ENCODE peak calls at places on chromosomes 13 and 19, in eight cellular contexts. D is breast epithelium, S is lower leg skin, T is IMR-90, W is tibial nerve, V is adrenal gland, P is heart left ventricle, A is right lobe of liver. X is an unnamed sample.

GRCh38 chr19:46840157-46840942 is 10.3 kb downstream of the AP2S1 start:
- DNase-seq in S (no peak), A (no peak), V (peak), W (no peak), T (peak), D (no peak), P (peak), X (peak)

GRCh38 chr13:113034451-113035208 is 65.6 kb downstream of the MCF2L start:
- DNase-seq in S (no peak), V (peak), W (no peak), T (peak), D (no peak), A (no peak), P (peak), X (peak)

GRCh38 chr19:3732108-3732507 is 23.9 kb downstream of the TJP3 start:
- DNase-seq in S (no peak), P (no peak), T (no peak), V (no peak), A (no peak), W (no peak), D (no peak), X (no peak)

GRCh38 chr19:46131485-46132143 is 7.1 kb upstream of the IGFL3 start:
- DNase-seq in T (no peak), D (no peak), W (no peak), V (no peak), S (no peak), P (no peak), A (no peak), X (no peak)

GRCh38 chr19:28633223-28634030 is 579.5 kb downstream of the UQCRFS1 start:
- DNase-seq in D (no peak), W (no peak), P (no peak), S (no peak), T (peak), A (peak), V (peak), X (peak)

GRCh38 chr13:95497307-95497943 is 55.1 kb upstream of the CLDN10 start:
- DNase-seq in T (no peak), W (no peak), A (no peak), D (peak), S (no peak), V (no peak), P (peak), X (peak)

GRCh38 chr19:47697863-47698609 is 15.2 kb upstream of the EHD2 start:
- DNase-seq in T (peak), A (peak), S (peak), V (peak), P (peak), D (peak), W (peak), X (peak)

GRCh38 chr13:101512650-101513049 is 60.2 kb downstream of the ITGBL1 start:
- DNase-seq in A (no peak), S (no peak), D (peak), W (no peak), T (no peak), V (no peak), P (no peak), X (no peak)

GRCh38 chr19:47188507-47189033 is 42.4 kb downstream of the BBC3 start:
- DNase-seq in S (no peak), W (no peak), T (no peak), A (no peak), P (no peak), D (no peak), V (no peak), X (no peak)

GRCh38 chr19:19782783-19783182 is 38.8 kb downstream of the ZNF506 start:
- DNase-seq in V (no peak), D (no peak), W (no peak), A (no peak), S (no peak), P (no peak), T (no peak), X (no peak)

GRCh38 chr13:19183676-19184075 is 2.1 kb upstream of the TUBA3C start:
- DNase-seq in D (no peak), A (no peak), W (no peak), S (peak), V (no peak), P (no peak), T (no peak), X (no peak)

GRCh38 chr13:97853550-97853949 is 99.9 kb upstream of the IPO5 start:
- DNase-seq in D (no peak), S (no peak), V (no peak), A (no peak), T (peak), W (no peak), P (no peak), X (no peak)

GRCh38 chr13:80923907-80924306 is 583.0 kb upstream of the SPRY2 start:
- DNase-seq in D (no peak), S (no peak), V (no peak), W (no peak), P (no peak), T (no peak), A (no peak), X (no peak)

GRCh38 chr13:98802999-98803666 is 50.7 kb upstream of the SLC15A1 start:
- DNase-seq in D (no peak), T (no peak), P (no peak), S (no peak), A (no peak), W (no peak), V (no peak), X (no peak)

GRCh38 chr13:110014719-110015118 is 228.3 kb upstream of the IRS2 start:
- DNase-seq in A (no peak), T (no peak), V (no peak), P (no peak), D (no peak), S (no peak), W (no peak), X (peak)

GRCh38 chr19:39435499-39436349 is at the start of gene RPS16:
- DNase-seq in A (peak), P (peak), W (peak), V (peak), D (peak), S (peak), T (peak), X (peak)

GRCh38 chr19:39433480-39434079 is 2.2 kb downstream of the RPS16 start:
- DNase-seq in S (no peak), V (no peak), P (no peak), D (no peak), W (no peak), A (no peak), T (no peak), X (no peak)

GRCh38 chr19:39436350-39436716 is 584 bp upstream of the RPS16 start:
- DNase-seq in S (no peak), P (no peak), A (no peak), W (no peak), V (no peak), D (no peak), T (no peak), X (no peak)

GRCh38 chr19:39432677-39433025 is 3.1 kb downstream of the RPS16 start:
- DNase-seq in T (no peak), V (no peak), P (no peak), D (no peak), S (no peak), W (no peak), A (no peak), X (no peak)

GRCh38 chr19:39434123-39435076 is 1.3 kb downstream of the RPS16 start:
- DNase-seq in S (no peak), P (no peak), A (no peak), D (no peak), V (no peak), W (no peak), T (no peak), X (no peak)
- TF ChIP-seq POLR2A in S (no peak), P (no peak), A (no peak), D (no peak), V (no peak), W (no peak), T (no peak), X (no peak)

GRCh38 chr19:55094456-55095259 is 19.0 kb downstream of the EPS8L1 start:
- DNase-seq in T (no peak), A (no peak), V (no peak), S (no peak), D (no peak), W (no peak), P (no peak), X (no peak)
- TF ChIP-seq CTCF in T (no peak), A (no peak), V (no peak), S (no peak), D (no peak), W (no peak), P (no peak), X (no peak)

GRCh38 chr19:54436031-54436523 is 12.9 kb upstream of the LENG8 start:
- DNase-seq in W (no peak), P (no peak), D (no peak), S (peak), V (no peak), T (no peak), A (no peak), X (no peak)
- TF ChIP-seq POLR2A in W (no peak), P (no peak), D (no peak), S (no peak), V (no peak), T (no peak), A (no peak), X (no peak)

GRCh38 chr19:52566588-52566987 is 3.5 kb upstream of the ZNF701 start:
- DNase-seq in P (no peak), W (no peak), S (no peak), D (no peak), T (peak), V (no peak), A (no peak), X (no peak)

GRCh38 chr19:52566121-52566520 is 4.0 kb upstream of the ZNF701 start:
- DNase-seq in S (no peak), W (no peak), D (no peak), A (no peak), P (no peak), V (no peak), T (no peak), X (no peak)

GRCh38 chr19:52567921-52568320 is 2.2 kb upstream of the ZNF701 start:
- DNase-seq in S (no peak), W (no peak), D (no peak), A (no peak), P (no peak), T (no peak), V (no peak), X (no peak)

DNA sequence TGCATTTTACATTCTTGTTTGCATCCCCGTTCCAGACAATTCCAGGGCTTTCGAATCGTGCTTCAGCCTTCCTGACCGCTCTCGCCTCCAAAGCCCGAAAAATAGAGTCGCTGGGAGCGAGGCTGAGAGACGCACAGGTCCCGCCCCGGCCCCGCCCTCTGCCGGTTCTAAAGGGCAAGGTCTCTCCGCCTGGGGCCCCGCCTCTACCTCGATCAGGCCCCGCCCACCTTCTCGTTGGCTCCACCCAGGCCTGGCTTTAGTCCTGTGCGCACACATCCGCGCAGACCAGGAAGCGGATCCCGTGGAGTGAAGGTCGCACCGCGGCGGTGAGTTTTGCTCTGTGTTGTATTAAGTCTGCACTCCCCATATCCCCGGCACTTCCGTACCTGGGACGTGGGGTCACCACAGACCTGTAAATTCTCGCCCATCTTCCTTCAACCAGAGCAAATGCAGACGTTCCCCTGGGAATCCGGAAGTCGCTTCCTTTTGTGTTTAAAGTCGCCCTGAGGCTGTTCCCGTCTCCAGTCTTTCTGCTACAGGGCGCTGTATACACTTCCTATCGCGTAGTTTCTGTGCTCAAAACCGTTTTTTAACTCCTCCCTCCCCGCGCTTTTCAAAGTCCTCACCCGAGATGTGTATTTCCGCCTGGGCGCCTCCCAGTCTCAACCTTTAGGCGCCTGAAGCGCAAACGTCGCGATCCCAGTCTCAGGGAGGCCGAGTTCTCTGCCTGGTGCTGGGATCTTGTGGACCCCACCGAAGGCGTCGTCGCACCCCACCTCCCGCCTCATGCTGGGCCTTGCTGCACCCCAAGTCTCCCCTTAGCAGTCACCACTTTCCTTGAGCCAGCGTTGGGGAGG is at the start of gene ZNF701:
- DNase-seq in V (peak), S (peak), D (peak), P (peak), W (peak), T (peak), A (peak), X (peak)
- TF ChIP-seq CTCF in V (peak), S (no peak), D (peak), P (peak), W (peak), T (peak), A (peak), X (no peak)